ENCODE peak calls at places on chromosome X, in seven cellular contexts. U is amygdala; F is activated CD4-positive, alpha-beta memory T cell treated with anti-CD3 and anti-CD28 coated beads, Interleukin-2, amount 10 ng/mL, durations not matched to agents 7 days and 5 days; O is posterior cingulate gyrus; P is anterior cingulate cortex; A is GM23338; N is activated T-cell treated with anti-CD3 and anti-CD28 coated beads, Interleukin-2, amount 50 U/mL, for 48 hours. J is an unnamed sample.

GRCh38 chrX:17689971-17690409 is 47.3 kb upstream of the SCML1 start:
- DNase-seq in U (peak; percentile 16), F (peak; percentile 25), O (no peak), P (peak; percentile 0), A (peak; percentile 64), N (peak; percentile 23), J (peak; percentile 11)

GRCh38 chrX:15815779-15816452 is 25.6 kb downstream of the ZRSR2 start:
- DNase-seq in U (no peak), F (peak; percentile 40), O (no peak), P (no peak), A (peak; percentile 63), N (peak; percentile 37), J (peak; percentile 14)

GRCh38 chrX:69615323-69615722 is 590 bp upstream of the EDA start:
- DNase-seq in U (no peak), F (no peak), O (no peak), P (no peak), A (peak; percentile 76), N (no peak), J (no peak)

GRCh38 chrX:54479471-54480122 is 16.4 kb downstream of the FGD1 start:
- DNase-seq in U (no peak), F (no peak), O (no peak), P (no peak), A (peak; percentile 77), N (no peak), J (no peak)

GRCh38 chrX:69149466-69150293 is 15.6 kb downstream of the PJA1 start:
- DNase-seq in U (no peak), F (no peak), O (no peak), P (no peak), A (peak; percentile 85), N (no peak), J (no peak)

GRCh38 chrX:7347465-7347864 is 199.5 kb upstream of the PUDP start:
- DNase-seq in U (no peak), F (no peak), O (no peak), P (no peak), A (no peak), N (no peak), J (no peak)

GRCh38 chrX:95945528-95945927 is 739.1 kb upstream of the DIAPH2 start:
- DNase-seq in U (no peak), F (no peak), O (no peak), P (no peak), A (no peak), N (no peak), J (no peak)

GRCh38 chrX:31200430-31200829 is 128.6 kb upstream of the FTHL17 start:
- DNase-seq in U (no peak), F (no peak), O (no peak), P (no peak), A (no peak), N (no peak), J (no peak)

GRCh38 chrX:108198420-108198819 is 106.8 kb downstream of the ATG4A start:
- DNase-seq in U (no peak), F (no peak), O (no peak), P (no peak), A (no peak), N (no peak), J (no peak)

GRCh38 chrX:3449287-3449686 is 102.8 kb upstream of the MXRA5 start:
- DNase-seq in U (no peak), F (no peak), O (no peak), P (no peak), A (no peak), N (no peak), J (no peak)

GRCh38 chrX:153642313-153642654 is 4.7 kb upstream of the DUSP9 start:
- DNase-seq in U (no peak), F (no peak), O (no peak), P (no peak), A (peak; percentile 41), N (no peak), J (no peak)

GRCh38 chrX:43702079-43702524 is 46.0 kb downstream of the MAOA start:
- DNase-seq in U (no peak), F (no peak), O (no peak), P (no peak), A (no peak), N (no peak), J (no peak)

GRCh38 chrX:23332101-23332887 is 2.4 kb upstream of the PTCHD1 start:
- DNase-seq in U (no peak), F (no peak), O (peak; percentile 80), P (peak; percentile 27), A (peak; percentile 50), N (no peak), J (no peak)

GRCh38 chrX:108696690-108697089 is 39.7 kb downstream of the IRS4 start:
- DNase-seq in U (no peak), F (no peak), O (no peak), P (no peak), A (no peak), N (no peak), J (peak; percentile 12)

GRCh38 chrX:23661671-23662070 is 5.6 kb upstream of the PRDX4 start:
- DNase-seq in U (no peak), F (no peak), O (no peak), P (no peak), A (no peak), N (no peak), J (no peak)

GRCh38 chrX:120090208-120090607 is 12.7 kb upstream of the RHOXF2B start:
- DNase-seq in U (no peak), F (no peak), O (no peak), P (no peak), A (peak; percentile 65), N (no peak), J (no peak)

GRCh38 chrX:13571136-13571535 is 1.7 kb downstream of the EGFL6 start:
- DNase-seq in U (no peak), F (no peak), O (no peak), P (no peak), A (no peak), N (no peak), J (no peak)

GRCh38 chrX:133495464-133496391 is 80.4 kb upstream of the GPC4 start:
- DNase-seq in U (no peak), F (no peak), O (no peak), P (peak; percentile 0), A (peak; percentile 2), N (no peak), J (no peak)

GRCh38 chrX:119693032-119693995 is at the start of gene SEPTIN6:
- DNase-seq in U (peak; percentile 28), F (peak; percentile 86), O (peak; percentile 88), P (peak; percentile 4), A (peak; percentile 79), N (peak; percentile 94), J (peak; percentile 84)

GRCh38 chrX:155108427-155108826 is 37.1 kb downstream of the BRCC3 start:
- DNase-seq in U (no peak), F (no peak), O (no peak), P (no peak), A (no peak), N (no peak), J (no peak)

GRCh38 chrX:54909941-54910340 is 10.7 kb upstream of the TRO start:
- DNase-seq in U (no peak), F (no peak), O (no peak), P (no peak), A (no peak), N (no peak), J (no peak)

GRCh38 chrX:151984328-151984727 is 9.9 kb upstream of the GABRE start:
- DNase-seq in U (no peak), F (no peak), O (no peak), P (no peak), A (no peak), N (no peak), J (no peak)

GRCh38 chrX:30713061-30713525 is 59.9 kb downstream of the GK start:
- DNase-seq in U (peak; percentile 16), F (peak; percentile 52), O (no peak), P (peak; percentile 1), A (peak; percentile 73), N (peak; percentile 66), J (peak; percentile 78)

GRCh38 chrX:155747520-155747919 is 133.6 kb upstream of the VAMP7 start:
- DNase-seq in U (no peak), F (no peak), O (no peak), P (no peak), A (no peak), N (no peak), J (peak; percentile 1)

GRCh38 chrX:105101378-105101777 is 119.1 kb downstream of the TEX13A start:
- DNase-seq in U (no peak), F (no peak), O (no peak), P (no peak), A (no peak), N (no peak), J (no peak)

GRCh38 chrX:3526749-3527148 is 180.3 kb upstream of the MXRA5 start:
- DNase-seq in U (no peak), F (no peak), O (no peak), P (no peak), A (no peak), N (no peak), J (no peak)

GRCh38 chrX:50747471-50747900 is 66.5 kb downstream of the SHROOM4 start:
- DNase-seq in U (no peak), F (peak; percentile 15), O (no peak), P (no peak), A (peak; percentile 49), N (peak; percentile 18), J (peak; percentile 1)

GRCh38 chrX:55758033-55758432 is 40.5 kb downstream of the RRAGB start:
- DNase-seq in U (no peak), F (no peak), O (no peak), P (no peak), A (no peak), N (no peak), J (no peak)

GRCh38 chrX:10098235-10098819 is 58.4 kb upstream of the CLCN4 start:
- DNase-seq in U (no peak), F (peak; percentile 68), O (no peak), P (no peak), A (no peak), N (peak; percentile 64), J (no peak)

GRCh38 chrX:104253567-104254441 is 929 bp downstream of the ESX1 start:
- DNase-seq in U (no peak), F (no peak), O (no peak), P (no peak), A (peak; percentile 64), N (peak; percentile 32), J (peak; percentile 8)

GRCh38 chrX:134572816-134573682 is 85.2 kb downstream of the PLAC1 start:
- DNase-seq in U (no peak), F (no peak), O (no peak), P (no peak), A (no peak), N (no peak), J (no peak)

GRCh38 chrX:70478521-70478920 is 33.9 kb downstream of the DLG3 start:
- DNase-seq in U (no peak), F (no peak), O (no peak), P (no peak), A (no peak), N (no peak), J (no peak)

GRCh38 chrX:153396320-153397195 is 4.6 kb downstream of the PNMA6E start:
- DNase-seq in U (no peak), F (no peak), O (no peak), P (no peak), A (no peak), N (no peak), J (no peak)

J was measured in erythroblast.